ENCODE peak calls at places on chromosomes 11 and 22, in eight cellular contexts. G is renal cortical epithelial cell; K is NCI-H1417; T is activated CD4-positive, CD25-positive, alpha-beta regulatory T cell treated with anti-CD3 and anti-CD28 coated beads, Interleukin-2, amount 50 U/mL, for 72 hours; O is MG63; N is B cell; D is Calu3; P is iris pigment epithelial cell. W is an unnamed sample.

GRCh38 chr22:32407332-32407731 is 4.7 kb downstream of the RTCB start:
- DNase-seq in G (no peak), K (no peak), T (no peak), O (no peak), N (no peak), D (no peak), P (no peak), W (peak; percentile 45)

GRCh38 chr11:17551347-17552040 is 4.4 kb downstream of the OTOG start:
- DNase-seq in G (no peak), K (no peak), T (no peak), O (no peak), N (no peak), D (no peak), P (no peak), W (no peak)

GRCh38 chr11:35553021-35553420 is 27.6 kb upstream of the PAMR1 start:
- DNase-seq in G (no peak), K (no peak), T (no peak), O (no peak), N (no peak), D (no peak), P (peak; percentile 61), W (no peak)

GRCh38 chr11:32113637-32114203 is 22.8 kb downstream of the RCN1 start:
- DNase-seq in G (no peak), K (no peak), T (no peak), O (no peak), N (no peak), D (no peak), P (no peak), W (no peak)

GRCh38 chr11:46352063-46352841 is 5.0 kb downstream of the DGKZ start:
- DNase-seq in G (no peak), K (no peak), T (peak; percentile 71), O (no peak), N (no peak), D (peak; percentile 30), P (no peak), W (no peak)

GRCh38 chr11:8574798-8575197 is 19.2 kb downstream of the STK33 start:
- DNase-seq in G (no peak), K (no peak), T (no peak), O (no peak), N (no peak), D (no peak), P (no peak), W (no peak)

GRCh38 chr22:46450931-46451660 is 86.3 kb downstream of the CELSR1 start:
- DNase-seq in G (no peak), K (peak; percentile 45), T (no peak), O (no peak), N (no peak), D (peak; percentile 28), P (no peak), W (no peak)

GRCh38 chr11:62071408-62071807 is 52.4 kb upstream of the INCENP start:
- DNase-seq in G (no peak), K (no peak), T (no peak), O (no peak), N (no peak), D (no peak), P (peak; percentile 39), W (no peak)

GRCh38 chr11:44067266-44067665 is 1.2 kb downstream of the ACCS start:
- DNase-seq in G (no peak), K (no peak), T (no peak), O (no peak), N (no peak), D (no peak), P (no peak), W (no peak)

GRCh38 chr22:31241200-31241599 is 29.1 kb downstream of the LIMK2 start:
- DNase-seq in G (peak; percentile 68), K (no peak), T (no peak), O (no peak), N (no peak), D (peak; percentile 26), P (peak; percentile 55), W (no peak)

GRCh38 chr11:30344085-30344484 is 21.2 kb downstream of the ARL14EP start:
- DNase-seq in G (no peak), K (no peak), T (no peak), O (no peak), N (no peak), D (no peak), P (no peak), W (peak; percentile 41)

GRCh38 chr11:75635009-75635909 is 33.6 kb downstream of the MAP6 start:
- DNase-seq in G (no peak), K (peak; percentile 72), T (no peak), O (peak; percentile 6), N (no peak), D (no peak), P (peak; percentile 26), W (no peak)

GRCh38 chr11:113789675-113790320 is 10.2 kb downstream of the CLDN25 start:
- DNase-seq in G (no peak), K (no peak), T (no peak), O (no peak), N (no peak), D (no peak), P (no peak), W (no peak)

GRCh38 chr22:25996669-25997068 is 172.6 kb upstream of the SEZ6L start:
- DNase-seq in G (no peak), K (no peak), T (no peak), O (no peak), N (no peak), D (no peak), P (no peak), W (no peak)

GRCh38 chr11:3341298-3341697 is 37.6 kb downstream of the ZNF195 start:
- DNase-seq in G (peak; percentile 0), K (no peak), T (peak; percentile 69), O (peak; percentile 11), N (peak; percentile 60), D (peak; percentile 26), P (peak; percentile 43), W (no peak)

GRCh38 chr22:46043816-46044717 is 67.1 kb upstream of the WNT7B start:
- DNase-seq in G (no peak), K (no peak), T (peak; percentile 29), O (peak; percentile 64), N (no peak), D (no peak), P (no peak), W (no peak)

GRCh38 chr11:102473543-102473942 is 21.0 kb upstream of the TMEM123 start:
- DNase-seq in G (no peak), K (no peak), T (no peak), O (no peak), N (no peak), D (peak; percentile 50), P (no peak), W (no peak)

GRCh38 chr11:57639321-57640067 is 10.2 kb downstream of the YPEL4 start:
- DNase-seq in G (no peak), K (peak; percentile 71), T (no peak), O (peak; percentile 38), N (no peak), D (no peak), P (peak; percentile 49), W (no peak)

GRCh38 chr11:40722179-40722795 is 737.2 kb downstream of the LRRC4C start:
- DNase-seq in G (peak; percentile 30), K (peak; percentile 3), T (no peak), O (peak; percentile 4), N (no peak), D (no peak), P (peak; percentile 4), W (no peak)

GRCh38 chr11:134120921-134121526 is 52.2 kb downstream of the JAM3 start:
- DNase-seq in G (no peak), K (no peak), T (no peak), O (no peak), N (no peak), D (no peak), P (peak; percentile 45), W (no peak)

GRCh38 chr11:93054881-93055280 is 85.4 kb downstream of the MTNR1B start:
- DNase-seq in G (peak; percentile 98), K (no peak), T (no peak), O (peak; percentile 84), N (no peak), D (peak; percentile 6), P (peak; percentile 99), W (peak; percentile 6)

W was measured in GM06990.